ENCODE peak calls at places on chromosome 15, in five cellular contexts. W is T-helper 2 cell, P is cardiac muscle cell, K is HAP-1, U is AG04449. Z is an unnamed sample.

GRCh38 chr15:70533931-70534742 is 229.2 kb downstream of the UACA start:
- DNase-seq in W (no peak), P (no peak), K (peak), U (no peak), Z (no peak)

GRCh38 chr15:80770356-80770705 is 8.8 kb upstream of the CEMIP start:
- DNase-seq in W (no peak), P (no peak), K (no peak), U (no peak), Z (no peak)

GRCh38 chr15:39506146-39506545 is 74.7 kb upstream of the THBS1 start:
- DNase-seq in W (no peak), P (no peak), K (no peak), U (no peak), Z (no peak)

GRCh38 chr15:65862682-65863081 is 6.6 kb upstream of the RAB11A start:
- DNase-seq in W (peak), P (peak), K (peak), U (no peak), Z (peak)

GRCh38 chr15:40439461-40440299 is 1.1 kb upstream of the BAHD1 start:
- DNase-seq in W (no peak), P (peak), K (peak), U (no peak), Z (peak)

GRCh38 chr15:72285402-72285801 is 13.0 kb upstream of the PARP6 start:
- DNase-seq in W (no peak), P (no peak), K (no peak), U (no peak), Z (no peak)

GRCh38 chr15:89999676-90000174 is 1.4 kb upstream of the ZNF710 start:
- DNase-seq in W (no peak), P (no peak), K (peak), U (no peak), Z (no peak)

GRCh38 chr15:100733088-100733487 is 130.7 kb downstream of the ASB7 start:
- DNase-seq in W (no peak), P (no peak), K (no peak), U (peak), Z (no peak)

GRCh38 chr15:84079885-84080777 is 155.4 kb upstream of the GOLGA6L4 start:
- DNase-seq in W (peak), P (peak), K (peak), U (no peak), Z (peak)

GRCh38 chr15:85088300-85088699 is 106.6 kb downstream of the PDE8A start:
- DNase-seq in W (no peak), P (no peak), K (no peak), U (no peak), Z (no peak)

GRCh38 chr15:85579957-85580694 is 199.7 kb downstream of the AKAP13 start:
- DNase-seq in W (no peak), P (no peak), K (no peak), U (no peak), Z (peak)

GRCh38 chr15:70582143-70582945 is 181.0 kb downstream of the UACA start:
- DNase-seq in W (no peak), P (no peak), K (no peak), U (no peak), Z (no peak)

GRCh38 chr15:80484312-80484981 is 80.3 kb downstream of the ARNT2 start:
- DNase-seq in W (no peak), P (no peak), K (no peak), U (no peak), Z (no peak)

GRCh38 chr15:55954862-55955605 is 38.4 kb downstream of the NEDD4 start:
- DNase-seq in W (no peak), P (no peak), K (no peak), U (no peak), Z (no peak)

GRCh38 chr15:75551076-75551475 is 28.0 kb downstream of the PTPN9 start:
- DNase-seq in W (no peak), P (no peak), K (no peak), U (no peak), Z (no peak)

GRCh38 chr15:69065981-69066645 is 51.6 kb downstream of the NOX5 start:
- DNase-seq in W (no peak), P (no peak), K (no peak), U (no peak), Z (no peak)

GRCh38 chr15:72472907-72473669 is 1.0 kb upstream of the ARIH1 start:
- DNase-seq in W (no peak), P (no peak), K (peak), U (no peak), Z (no peak)

GRCh38 chr15:72784233-72784876 is 797 bp upstream of the ADPGK start:
- DNase-seq in W (no peak), P (peak), K (peak), U (peak), Z (peak)

GRCh38 chr15:76109046-76109445 is 49.3 kb downstream of the TMEM266 start:
- DNase-seq in W (no peak), P (no peak), K (no peak), U (no peak), Z (no peak)

GRCh38 chr15:66563126-66563525 is 2.7 kb downstream of the LCTL start:
- DNase-seq in W (no peak), P (no peak), K (no peak), U (no peak), Z (no peak)

GRCh38 chr15:89664951-89665350 is 9.7 kb upstream of the KIF7 start:
- DNase-seq in W (no peak), P (no peak), K (no peak), U (no peak), Z (no peak)

GRCh38 chr15:101487060-101487459 is 2.4 kb downstream of the PCSK6 start:
- DNase-seq in W (no peak), P (no peak), K (no peak), U (no peak), Z (no peak)

GRCh38 chr15:91100561-91101355 is 701 bp downstream of the SV2B start:
- DNase-seq in W (no peak), P (no peak), K (no peak), U (no peak), Z (no peak)

GRCh38 chr15:84949845-84950569 is 31.6 kb upstream of the PDE8A start:
- DNase-seq in W (no peak), P (no peak), K (no peak), U (no peak), Z (no peak)

GRCh38 chr15:67127334-67127664 is 61.9 kb downstream of the SMAD3 start:
- DNase-seq in W (no peak), P (no peak), K (no peak), U (no peak), Z (no peak)

GRCh38 chr15:76376029-76376428 is 39.5 kb downstream of the ISL2 start:
- DNase-seq in W (no peak), P (peak), K (no peak), U (no peak), Z (no peak)

GRCh38 chr15:65410972-65411371 is 11.8 kb downstream of the IGDCC4 start:
- DNase-seq in W (no peak), P (no peak), K (no peak), U (no peak), Z (no peak)

GRCh38 chr15:82851331-82851850 is 42.0 kb downstream of the WHAMM start:
- DNase-seq in W (no peak), P (no peak), K (no peak), U (no peak), Z (no peak)

GRCh38 chr15:56367156-56367555 is 1.9 kb downstream of the TEX9 start:
- DNase-seq in W (no peak), P (no peak), K (no peak), U (no peak), Z (no peak)

GRCh38 chr15:91445701-91446100 is 345.6 kb downstream of the SV2B start:
- DNase-seq in W (no peak), P (no peak), K (no peak), U (no peak), Z (no peak)

GRCh38 chr15:51024735-51025453 is 69.8 kb downstream of the TNFAIP8L3 start:
- DNase-seq in W (no peak), P (no peak), K (no peak), U (no peak), Z (no peak)

GRCh38 chr15:55318588-55319494 is at the start of the genes PIGB and PIGBOS1:
- DNase-seq in W (peak), P (peak), K (peak), U (peak), Z (peak)

GRCh38 chr15:71425388-71425787 is 310.1 kb downstream of the THSD4 start:
- DNase-seq in W (no peak), P (no peak), K (no peak), U (no peak), Z (no peak)

GRCh38 chr15:78873796-78874761 is 1.4 kb downstream of the MORF4L1 start:
- DNase-seq in W (no peak), P (no peak), K (peak), U (no peak), Z (no peak)

Z was measured in GM10248.